ENCODE peak calls at places on chromosomes 4 and X, in six cellular contexts. R, Z, N, G, E and B are unnamed samples.

GRCh38 chr4:20326460-20326859 is 74.8 kb downstream of the SLIT2 start:
- DNase-seq in R (no peak), Z (no peak), N (no peak), G (no peak), E (no peak), B (no peak)

GRCh38 chr4:661856-662761 is 12.0 kb downstream of the ATP5ME start:
- DNase-seq in R (no peak), Z (no peak), N (no peak), G (no peak), E (no peak), B (no peak)

GRCh38 chr4:40562208-40562607 is 67.5 kb downstream of the RBM47 start:
- DNase-seq in R (no peak), Z (no peak), N (no peak), G (no peak), E (no peak), B (no peak)

GRCh38 chrX:29926056-29926455 is 289.3 kb upstream of the MAGEB2 start:
- DNase-seq in R (no peak), Z (no peak), N (no peak), G (no peak), E (no peak), B (no peak)

GRCh38 chrX:42437211-42437610 is 340.8 kb downstream of the PPP1R2C start:
- DNase-seq in R (no peak), Z (no peak), N (no peak), G (no peak), E (no peak), B (no peak)

GRCh38 chrX:139554367-139554766 is 23.8 kb downstream of the F9 start:
- DNase-seq in R (no peak), Z (no peak), N (no peak), G (no peak), E (no peak), B (no peak)

GRCh38 chrX:38150993-38151392 is 69.7 kb downstream of the SRPX start:
- DNase-seq in R (no peak), Z (no peak), N (no peak), G (no peak), E (no peak), B (no peak)

GRCh38 chr4:141684785-141685184 is 48.4 kb downstream of the IL15 start:
- DNase-seq in R (peak; percentile 46), Z (no peak), N (no peak), G (no peak), E (no peak), B (no peak)

GRCh38 chr4:128542047-128542446 is 254.4 kb upstream of the PGRMC2 start:
- DNase-seq in R (no peak), Z (no peak), N (no peak), G (no peak), E (no peak), B (no peak)

GRCh38 chr4:23966720-23967119 is 76.9 kb upstream of the PPARGC1A start:
- DNase-seq in R (no peak), Z (no peak), N (no peak), G (no peak), E (no peak), B (no peak)

GRCh38 chr4:150784939-150785338 is 203.0 kb downstream of the MAB21L2 start:
- DNase-seq in R (no peak), Z (no peak), N (no peak), G (no peak), E (no peak), B (no peak)

GRCh38 chr4:92618968-92619367 is 315.2 kb downstream of the GRID2 start:
- DNase-seq in R (peak; percentile 1), Z (no peak), N (no peak), G (no peak), E (no peak), B (no peak)

GRCh38 chrX:110600745-110601310 is 194.8 kb downstream of the CHRDL1 start:
- DNase-seq in R (peak; percentile 89), Z (no peak), N (no peak), G (no peak), E (no peak), B (no peak)

GRCh38 chr4:61750810-61751209 is 550.7 kb downstream of the ADGRL3 start:
- DNase-seq in R (no peak), Z (no peak), N (no peak), G (no peak), E (no peak), B (no peak)

GRCh38 chrX:77564824-77565223 is 117.6 kb downstream of the FGF16 start:
- DNase-seq in R (peak; percentile 4), Z (no peak), N (no peak), G (no peak), E (no peak), B (no peak)

GRCh38 chrX:132395645-132396044 is 93.2 kb downstream of the MBNL3 start:
- DNase-seq in R (no peak), Z (no peak), N (no peak), G (no peak), E (no peak), B (no peak)

GRCh38 chrX:45524296-45524695 is 323.6 kb upstream of the DIPK2B start:
- DNase-seq in R (peak; percentile 78), Z (no peak), N (no peak), G (no peak), E (no peak), B (no peak)

GRCh38 chr4:128060620-128061565 is at the start of gene LARP1B:
- DNase-seq in R (peak; percentile 99), Z (peak; percentile 96), N (peak; percentile 99), G (peak; percentile 91), E (peak; percentile 90), B (peak; percentile 97)